ENCODE peak calls at places on chromosomes 2 and 18, in nine cellular contexts. A is activated naive CD4-positive, alpha-beta T cell treated with Interleukin-2 at 50 U/mL for 16 hours; D is lung; W is PC-9; N is NCI-H2081; B is left colon; C is stimulated activated effector memory CD8-positive, alpha-beta T cell treated with anti-CD3 and anti-CD28 coated beads, Interleukin-12 subunit alpha, Interleukin-12 subunit beta, amount 100 ng/mL, for 72 hours; E is stimulated activated CD4-positive, alpha-beta T cell treated with anti-CD3 and anti-CD28 coated beads, TNF-alpha, amount 100 ng/mL, for 1 hour; R is NCI-H446 treated with DMSO at 0.1 percent for 48 hours. Q is an unnamed sample.

GRCh38 chr2:102046135-102046901 is 54.6 kb downstream of the IL1R2 start:
- DNase-seq in B (no peak), D (no peak), R (no peak), A (no peak), E (no peak), N (no peak), W (no peak), C (no peak), Q (no peak)

GRCh38 chr2:230203110-230203676 is 16.6 kb downstream of the SP110 start:
- DNase-seq in D (no peak), N (no peak), B (no peak), E (no peak), A (peak), R (no peak), C (no peak), W (no peak), Q (no peak)

GRCh38 chr18:702957-703659 is 9.3 kb downstream of the ENOSF1 start:
- DNase-seq in C (no peak), N (no peak), E (no peak), R (no peak), B (no peak), W (peak), A (no peak), D (no peak), Q (no peak)

GRCh38 chr2:106094101-106094860 is 99.8 kb downstream of the UXS1 start:
- DNase-seq in D (peak), N (no peak), R (no peak), W (no peak), A (peak), E (no peak), B (no peak), C (no peak), Q (no peak)

GRCh38 chr18:48767090-48767670 is 183.6 kb downstream of the SMAD7 start:
- DNase-seq in B (no peak), E (no peak), N (no peak), C (no peak), W (no peak), D (no peak), R (no peak), A (no peak), Q (no peak)

GRCh38 chr2:100126172-100126571 is 16.2 kb downstream of the AFF3 start:
- DNase-seq in A (no peak), N (no peak), C (no peak), E (no peak), R (no peak), W (no peak), D (peak), B (no peak), Q (no peak)

GRCh38 chr2:69177785-69178636 is 165.0 kb downstream of the ANTXR1 start:
- DNase-seq in R (no peak), N (no peak), A (no peak), W (peak), B (peak), D (peak), C (no peak), E (no peak), Q (peak)

GRCh38 chr2:38170098-38170497 is 94.1 kb upstream of the CYP1B1 start:
- DNase-seq in N (no peak), A (no peak), R (no peak), D (no peak), W (peak), E (no peak), B (no peak), C (no peak), Q (no peak)

GRCh38 chr18:34834897-34835296 is 124.8 kb downstream of the DTNA start:
- DNase-seq in E (no peak), A (no peak), B (no peak), C (no peak), N (no peak), D (no peak), R (no peak), W (no peak), Q (no peak)

GRCh38 chr2:235984552-235984951 is 183.6 kb downstream of the GBX2 start:
- DNase-seq in W (no peak), B (no peak), C (no peak), A (no peak), N (no peak), R (no peak), D (no peak), E (no peak), Q (no peak)

GRCh38 chr2:159267926-159268325 is 18.6 kb downstream of the WDSUB1 start:
- DNase-seq in E (no peak), D (no peak), C (no peak), N (no peak), B (no peak), R (no peak), W (no peak), A (no peak), Q (no peak)